ENCODE peak calls at places on chromosomes 6 and 20, in four cellular contexts. C is uterus, Z is upper lobe of left lung, M is astrocyte. K is an unnamed sample.

GRCh38 chr6:149452062-149452939 is 32.5 kb downstream of the ZC3H12D start:
- DNase-seq in C (no peak), Z (no peak), M (no peak), K (no peak)

GRCh38 chr20:9150632-9151031 is 81.7 kb downstream of the PLCB4 start:
- DNase-seq in C (no peak), Z (no peak), M (no peak), K (no peak)

GRCh38 chr6:107716688-107717089 is 107.4 kb downstream of the SCML4 start:
- DNase-seq in C (no peak), Z (peak; percentile 12), M (no peak), K (peak; percentile 64)

GRCh38 chr6:2133718-2134310 is 111.6 kb downstream of the GMDS start:
- DNase-seq in C (no peak), Z (no peak), M (no peak), K (no peak)

GRCh38 chr6:55827818-55828522 is 47.4 kb downstream of the BMP5 start:
- DNase-seq in C (no peak), Z (no peak), M (peak; percentile 8), K (no peak)

GRCh38 chr6:97626586-97627441 is 343.8 kb upstream of the MMS22L start:
- DNase-seq in C (peak; percentile 12), Z (no peak), M (peak; percentile 7), K (no peak)

GRCh38 chr6:91713911-91714310 is 1127.0 kb upstream of the MAP3K7 start:
- DNase-seq in C (no peak), Z (no peak), M (peak; percentile 37), K (no peak)

GRCh38 chr6:70706491-70707123 is 38.9 kb downstream of the SMAP1 start:
- DNase-seq in C (no peak), Z (no peak), M (no peak), K (no peak)

GRCh38 chr6:30565772-30566171 is 5.5 kb upstream of the ABCF1 start:
- DNase-seq in C (no peak), Z (no peak), M (no peak), K (no peak)

GRCh38 chr6:136508701-136509387 is 41.4 kb downstream of the MAP7 start:
- DNase-seq in C (no peak), Z (no peak), M (peak; percentile 24), K (no peak)

GRCh38 chr20:54061106-54061881 is 9.1 kb downstream of the BCAS1 start:
- DNase-seq in C (no peak), Z (no peak), M (peak; percentile 70), K (no peak)

GRCh38 chr20:59042151-59042795 is at the start of gene PRELID3B:
- DNase-seq in C (no peak), Z (no peak), M (no peak), K (no peak)

GRCh38 chr20:50283922-50284810 is 93.5 kb downstream of the CEBPB start:
- DNase-seq in C (no peak), Z (no peak), M (peak; percentile 53), K (no peak)

GRCh38 chr6:30646450-30647038 is 389 bp upstream of the C6orf136 start:
- DNase-seq in C (peak; percentile 93), Z (peak; percentile 98), M (no peak), K (no peak)

GRCh38 chr6:142421285-142422202 is 119.7 kb downstream of the ADGRG6 start:
- DNase-seq in C (no peak), Z (no peak), M (peak; percentile 34), K (no peak)

GRCh38 chr6:26595669-26596269 is 984 bp upstream of the ABT1 start:
- DNase-seq in C (peak; percentile 91), Z (peak; percentile 99), M (peak; percentile 63), K (peak; percentile 92)

GRCh38 chr6:130167655-130168054 is 55.1 kb downstream of the SAMD3 start:
- DNase-seq in C (no peak), Z (no peak), M (peak; percentile 34), K (no peak)

GRCh38 chr20:44068780-44069191 is 118.2 kb downstream of the JPH2 start:
- DNase-seq in C (no peak), Z (peak; percentile 86), M (no peak), K (no peak)

GRCh38 chr6:113598786-113599185 is 258.4 kb upstream of the MARCKS start:
- DNase-seq in C (no peak), Z (no peak), M (peak; percentile 48), K (no peak)

GRCh38 chr6:113594726-113595125 is 262.4 kb upstream of the MARCKS start:
- DNase-seq in C (no peak), Z (no peak), M (no peak), K (no peak)

GRCh38 chr6:113596907-113597583 is 260.1 kb upstream of the MARCKS start:
- DNase-seq in C (peak; percentile 13), Z (no peak), M (peak; percentile 61), K (no peak)

GRCh38 chr6:113595921-113596376 is 261.2 kb upstream of the MARCKS start:
- DNase-seq in C (peak; percentile 41), Z (no peak), M (peak; percentile 59), K (no peak)

GRCh38 chr6:113596477-113596876 is 260.7 kb upstream of the MARCKS start:
- DNase-seq in C (no peak), Z (no peak), M (no peak), K (no peak)
- H3K27me3 ChIP-seq in C (no peaks in the 10 kb centered on the region), Z (no peaks in the 10 kb centered on the region), M (no peaks in the 10 kb centered on the region), K (no peaks in the 10 kb centered on the region)

DNA sequence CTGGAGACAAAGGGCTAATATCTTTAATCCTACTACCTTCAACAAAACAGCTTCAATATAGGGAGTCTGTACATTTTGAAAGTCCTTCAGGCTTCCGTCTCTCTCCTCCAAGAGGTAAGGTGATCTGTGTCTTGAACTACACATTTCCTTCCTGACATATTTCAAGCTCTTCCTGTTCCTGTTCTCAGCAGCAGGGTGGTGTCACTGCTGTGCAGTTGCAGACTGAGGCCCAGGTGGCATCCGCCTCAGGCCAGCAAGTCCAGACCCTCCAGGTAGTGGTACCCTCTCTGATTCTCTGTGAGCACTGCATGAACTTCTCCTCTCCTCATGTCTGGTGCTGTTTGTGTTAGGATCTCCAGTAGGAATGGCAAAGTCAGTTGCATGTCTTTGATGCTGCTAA is 7.8 kb downstream of the NFYA start:
- DNase-seq in C (no peak), Z (no peak), M (no peak), K (no peak)
- H3K4me3 ChIP-seq in C (no peak overlapping the region), Z (no peak overlapping the region), M (no peak overlapping the region), K (no peak overlapping the region)

DNA sequence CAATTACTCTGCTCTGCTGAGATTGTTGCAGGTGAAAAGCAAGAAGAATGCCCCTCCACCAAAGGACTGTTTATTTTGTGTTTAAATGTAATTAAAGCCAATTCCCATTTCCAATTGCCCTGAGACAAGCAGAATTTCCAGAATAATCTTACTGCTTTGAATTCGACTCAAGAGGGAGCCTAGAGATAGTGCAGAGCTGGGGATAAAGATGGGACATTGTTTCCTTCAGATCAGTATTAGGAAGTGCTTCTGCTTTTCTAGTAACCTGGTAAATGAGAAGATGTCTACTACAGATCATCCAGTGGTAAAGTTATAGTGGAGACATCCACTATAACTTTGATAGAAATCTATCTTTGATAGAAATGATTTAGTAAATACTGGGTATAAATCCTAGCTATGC is 326.9 kb downstream of the UBE3D start:
- DNase-seq in C (no peak), Z (no peak), M (no peak), K (no peak)
- TF ChIP-seq CTCF in C (no peak), Z (no peak), M (no peak), K (no peak)

DNA sequence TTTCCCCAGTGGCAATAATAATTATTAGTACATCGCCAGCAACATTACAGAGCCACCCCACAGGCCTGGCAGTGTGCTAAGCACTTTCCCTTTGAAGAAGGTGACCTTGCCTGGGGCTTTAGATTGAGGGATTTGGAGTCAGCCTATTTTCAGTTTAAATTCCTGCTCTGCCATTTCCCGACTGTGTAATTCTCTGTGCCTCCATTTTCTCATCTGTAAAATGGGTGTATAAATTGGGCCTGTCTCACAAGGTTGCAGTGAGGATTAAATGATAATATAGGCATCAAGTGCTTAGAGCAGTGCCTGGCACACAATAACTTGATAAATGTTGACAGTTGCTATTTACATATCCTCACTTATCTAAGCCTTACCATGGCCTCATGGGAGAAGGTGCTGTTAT is 5.0 kb upstream of the SCRT2 start:
- DNase-seq in C (no peak), Z (no peak), M (no peak), K (no peak)
- H3K27me3 ChIP-seq in C (peaks cover 2% of the 10 kb centered on the region), Z (peaks cover 9% of the 10 kb centered on the region), M (peaks cover 26% of the 10 kb centered on the region), K (peaks cover 1% of the 10 kb centered on the region)

DNA sequence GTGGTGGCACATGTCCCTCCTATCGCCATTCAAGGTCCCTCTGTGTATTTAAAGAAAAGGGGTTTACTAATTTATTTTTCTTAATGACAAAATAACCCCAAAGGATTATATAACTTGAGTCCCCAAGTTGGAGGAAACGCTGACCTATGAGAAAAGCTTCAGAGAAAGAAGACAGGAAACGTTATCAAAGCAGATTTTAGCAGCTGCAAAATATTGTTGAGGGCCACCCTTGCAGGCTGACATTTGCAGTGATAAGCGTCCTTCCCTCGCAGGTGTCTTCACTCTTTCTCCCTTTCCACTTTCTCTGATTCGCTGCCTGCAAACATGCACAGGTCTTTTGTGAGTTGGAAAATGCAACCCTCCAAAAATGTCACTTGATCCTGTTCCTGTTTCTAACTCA is 103.2 kb upstream of the RIPOR2 start:
- DNase-seq in C (no peak), Z (no peak), M (no peak), K (no peak)
- H3K4me3 ChIP-seq in C (no peak overlapping the region), Z (no peak overlapping the region), M (no peak overlapping the region), K (no peak overlapping the region)

GRCh38 chr6:6712258-6712978 is 123.9 kb downstream of the LY86 start:
- DNase-seq in C (no peak), Z (no peak), M (peak; percentile 96), K (peak; percentile 14)
- TF ChIP-seq CTCF in C (no peak), Z (no peak), M (no peak), K (no peak)

GRCh38 chr20:2326046-2326445 is 30.2 kb downstream of the TGM3 start:
- DNase-seq in C (no peak), Z (no peak), M (no peak), K (no peak)

GRCh38 chr20:2323051-2323450 is 27.2 kb downstream of the TGM3 start:
- DNase-seq in C (no peak), Z (no peak), M (no peak), K (no peak)

GRCh38 chr20:2315440-2315778 is 19.6 kb downstream of the TGM3 start:
- DNase-seq in C (no peak), Z (no peak), M (no peak), K (no peak)

GRCh38 chr20:2316847-2317495 is 21.2 kb downstream of the TGM3 start:
- DNase-seq in C (no peak), Z (peak; percentile 12), M (no peak), K (no peak)

GRCh38 chr20:2320813-2321658 is 25.2 kb downstream of the TGM3 start:
- DNase-seq in C (no peak), Z (no peak), M (no peak), K (no peak)
- H3K27me3 ChIP-seq in C (no peaks in the 10 kb centered on the region), Z (no peaks in the 10 kb centered on the region), M (peaks cover 9% of the 10 kb centered on the region), K (peaks cover 3% of the 10 kb centered on the region)

GRCh38 chr6:68636710-68637470 is 1.8 kb downstream of the ADGRB3 start:
- DNase-seq in C (no peak), Z (no peak), M (no peak), K (no peak)

GRCh38 chr6:68637782-68638181 is 2.7 kb downstream of the ADGRB3 start:
- DNase-seq in C (no peak), Z (no peak), M (no peak), K (no peak)

GRCh38 chr6:68639211-68639610 is 4.1 kb downstream of the ADGRB3 start:
- DNase-seq in C (no peak), Z (no peak), M (no peak), K (no peak)

GRCh38 chr6:68639826-68640505 is 4.9 kb downstream of the ADGRB3 start:
- DNase-seq in C (no peak), Z (no peak), M (no peak), K (no peak)

GRCh38 chr6:68638225-68638900 is 3.3 kb downstream of the ADGRB3 start:
- DNase-seq in C (peak; percentile 34), Z (no peak), M (no peak), K (no peak)
- H3K4me3 ChIP-seq in C (no peak overlapping the region), Z (no peak overlapping the region), M (no peak overlapping the region), K (no peak overlapping the region)

GRCh38 chr20:47620808-47621805 is 119.4 kb downstream of the NCOA3 start:
- DNase-seq in C (no peak), Z (no peak), M (peak; percentile 49), K (peak; percentile 20)
- TF ChIP-seq CTCF in C (peak; percentile 73), Z (peak; percentile 83), M (peak; percentile 87), K (peak; percentile 62)

K was measured in GM06990.